ENCODE peak calls at places on chromosomes 4 and X, in seven cellular contexts. One of them, this sample, is unnamed.

GRCh38 chrX:49174723-49175122 is 3.0 kb downstream of the PLP2 start:
- DNase-seq in AG10803: no peak
- DNase-seq in PC-3: no peak
- DNase-seq in AG09319: no peak
- DNase-seq in lower leg skin: no peak
- DNase-seq in GM13976: no peak
- DNase-seq in Peyer's patch: no peak
- DNase-seq in this sample: no peak

GRCh38 chr4:144176476-144176875 is 36.0 kb upstream of the GYPA start:
- DNase-seq in AG10803: no peak
- DNase-seq in lower leg skin: no peak
- DNase-seq in PC-3: no peak
- DNase-seq in AG09319: no peak
- DNase-seq in Peyer's patch: no peak
- DNase-seq in GM13976: no peak
- DNase-seq in this sample: no peak

GRCh38 chr4:150268444-150268843 is 190.2 kb downstream of the DCLK2 start:
- DNase-seq in AG10803: no peak
- DNase-seq in lower leg skin: no peak
- DNase-seq in PC-3: peak
- DNase-seq in GM13976: no peak
- DNase-seq in Peyer's patch: no peak
- DNase-seq in AG09319: no peak
- DNase-seq in this sample: no peak

GRCh38 chr4:20217521-20217920 is 34.2 kb upstream of the SLIT2 start:
- DNase-seq in AG10803: peak
- DNase-seq in GM13976: no peak
- DNase-seq in Peyer's patch: no peak
- DNase-seq in lower leg skin: no peak
- DNase-seq in PC-3: no peak
- DNase-seq in AG09319: peak
- DNase-seq in this sample: no peak

GRCh38 chrX:71184803-71185495 is 38.1 kb upstream of the GJB1 start:
- DNase-seq in PC-3: peak
- DNase-seq in Peyer's patch: no peak
- DNase-seq in AG09319: no peak
- DNase-seq in AG10803: no peak
- DNase-seq in GM13976: no peak
- DNase-seq in lower leg skin: no peak
- DNase-seq in this sample: no peak

GRCh38 chrX:48522291-48522690 is 683 bp downstream of the EBP start:
- DNase-seq in AG09319: no peak
- DNase-seq in GM13976: no peak
- DNase-seq in lower leg skin: no peak
- DNase-seq in AG10803: no peak
- DNase-seq in PC-3: no peak
- DNase-seq in Peyer's patch: peak
- DNase-seq in this sample: no peak

GRCh38 chr4:71066737-71067716 is 73.6 kb downstream of the DCK start:
- DNase-seq in lower leg skin: no peak
- DNase-seq in GM13976: no peak
- DNase-seq in AG10803: no peak
- DNase-seq in AG09319: no peak
- DNase-seq in Peyer's patch: no peak
- DNase-seq in PC-3: peak
- DNase-seq in this sample: no peak

GRCh38 chr4:34108456-34108855 is 2135.9 kb downstream of the ARAP2 start:
- DNase-seq in GM13976: no peak
- DNase-seq in Peyer's patch: no peak
- DNase-seq in AG09319: no peak
- DNase-seq in AG10803: peak
- DNase-seq in lower leg skin: no peak
- DNase-seq in PC-3: no peak
- DNase-seq in this sample: no peak

GRCh38 chrX:110992611-110993010 is 103.4 kb upstream of the PAK3 start:
- DNase-seq in PC-3: peak
- DNase-seq in lower leg skin: no peak
- DNase-seq in AG09319: peak
- DNase-seq in GM13976: peak
- DNase-seq in Peyer's patch: peak
- DNase-seq in AG10803: peak
- DNase-seq in this sample: peak

GRCh38 chr4:85127653-85128052 is 161.2 kb upstream of the WDFY3 start:
- DNase-seq in PC-3: peak
- DNase-seq in AG09319: no peak
- DNase-seq in GM13976: peak
- DNase-seq in lower leg skin: no peak
- DNase-seq in Peyer's patch: no peak
- DNase-seq in AG10803: peak
- DNase-seq in this sample: peak

GRCh38 chr4:38873290-38873949 is 5.8 kb downstream of the FAM114A1 start:
- DNase-seq in AG10803: no peak
- DNase-seq in lower leg skin: no peak
- DNase-seq in Peyer's patch: no peak
- DNase-seq in PC-3: no peak
- DNase-seq in AG09319: no peak
- DNase-seq in GM13976: no peak
- DNase-seq in this sample: no peak

GRCh38 chrX:70592091-70592490 is 147.5 kb downstream of the DLG3 start:
- DNase-seq in PC-3: peak
- DNase-seq in AG09319: peak
- DNase-seq in GM13976: no peak
- DNase-seq in Peyer's patch: no peak
- DNase-seq in AG10803: peak
- DNase-seq in lower leg skin: no peak
- DNase-seq in this sample: no peak

GRCh38 chrX:36650622-36651021 is 357.5 kb upstream of the FAM47C start:
- DNase-seq in lower leg skin: no peak
- DNase-seq in Peyer's patch: no peak
- DNase-seq in GM13976: no peak
- DNase-seq in PC-3: no peak
- DNase-seq in AG10803: no peak
- DNase-seq in AG09319: no peak
- DNase-seq in this sample: no peak

DNA sequence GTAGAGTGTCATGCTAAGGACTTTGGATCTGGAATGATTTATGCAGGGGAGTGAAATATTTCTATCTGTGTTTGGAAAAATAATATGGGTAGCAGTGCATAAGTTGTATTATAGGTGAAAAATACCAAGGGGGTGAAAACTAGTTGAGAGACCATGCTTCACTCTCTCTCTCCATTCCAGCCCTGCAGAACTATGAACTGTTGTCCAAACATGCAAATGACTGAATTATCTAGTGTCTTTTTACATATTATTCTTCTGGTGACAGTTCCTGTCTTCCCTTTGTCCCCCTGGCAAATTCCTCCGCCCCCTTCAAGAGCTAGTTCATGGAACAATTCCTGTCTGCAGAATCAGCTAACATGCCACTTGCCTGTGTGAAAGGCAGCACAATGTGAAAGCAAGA is 2.4 kb downstream of the PF4 start:
- DNase-seq in AG10803: no peak
- DNase-seq in PC-3: no peak
- DNase-seq in lower leg skin: no peak
- DNase-seq in GM13976: no peak
- DNase-seq in AG09319: no peak
- DNase-seq in Peyer's patch: no peak
- DNase-seq in this sample: no peak
- TF ChIP-seq CTCF in AG10803: no peak
- TF ChIP-seq CTCF in PC-3: no peak
- TF ChIP-seq CTCF in lower leg skin: no peak
- TF ChIP-seq CTCF in GM13976: no peak
- TF ChIP-seq CTCF in AG09319: no peak
- TF ChIP-seq CTCF in Peyer's patch: no peak
- TF ChIP-seq CTCF in this sample: no peak

DNA sequence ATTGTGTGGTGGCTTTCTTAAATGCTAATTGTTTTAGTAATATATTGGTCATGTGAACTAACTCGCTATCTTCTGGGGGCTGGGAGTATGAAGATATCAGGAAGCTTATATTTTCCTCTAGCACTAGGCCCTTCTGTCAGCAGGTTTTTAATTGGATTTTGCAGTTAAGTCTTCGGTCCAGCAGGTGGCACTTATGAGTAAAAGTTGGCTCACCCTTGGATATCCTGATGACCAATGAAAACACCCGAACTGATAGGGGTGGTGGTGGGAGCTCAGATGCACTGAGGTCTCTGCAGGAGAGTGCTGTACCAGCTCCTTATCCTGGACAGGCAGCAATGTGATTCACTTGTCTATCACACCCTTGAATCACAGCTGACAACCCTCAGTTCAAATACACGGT is 1365.8 kb upstream of the DIAPH2 start:
- DNase-seq in GM13976: no peak
- DNase-seq in AG09319: no peak
- DNase-seq in PC-3: peak
- DNase-seq in AG10803: no peak
- DNase-seq in lower leg skin: no peak
- DNase-seq in Peyer's patch: no peak
- DNase-seq in this sample: peak
- TF ChIP-seq CTCF in GM13976: no peak
- TF ChIP-seq CTCF in AG09319: peak
- TF ChIP-seq CTCF in PC-3: peak
- TF ChIP-seq CTCF in AG10803: no peak
- TF ChIP-seq CTCF in lower leg skin: no peak
- TF ChIP-seq CTCF in Peyer's patch: no peak
- TF ChIP-seq CTCF in this sample: no peak

GRCh38 chr4:2182981-2183380 is 58.9 kb downstream of the HAUS3 start:
- DNase-seq in AG10803: no peak
- DNase-seq in Peyer's patch: no peak
- DNase-seq in AG09319: no peak
- DNase-seq in PC-3: no peak
- DNase-seq in lower leg skin: no peak
- DNase-seq in GM13976: no peak
- DNase-seq in this sample: no peak
- TF ChIP-seq CTCF in AG10803: no peak
- TF ChIP-seq CTCF in Peyer's patch: no peak
- TF ChIP-seq CTCF in AG09319: no peak
- TF ChIP-seq CTCF in PC-3: no peak
- TF ChIP-seq CTCF in lower leg skin: no peak
- TF ChIP-seq CTCF in GM13976: no peak
- TF ChIP-seq CTCF in this sample: no peak

GRCh38 chr4:103802766-103803165 is 83.0 kb upstream of the TACR3 start:
- DNase-seq in lower leg skin: no peak
- DNase-seq in Peyer's patch: no peak
- DNase-seq in PC-3: no peak
- DNase-seq in AG09319: no peak
- DNase-seq in AG10803: no peak
- DNase-seq in GM13976: no peak
- DNase-seq in this sample: no peak
- TF ChIP-seq CTCF in lower leg skin: no peak
- TF ChIP-seq CTCF in Peyer's patch: no peak
- TF ChIP-seq CTCF in PC-3: peak
- TF ChIP-seq CTCF in AG09319: no peak
- TF ChIP-seq CTCF in AG10803: no peak
- TF ChIP-seq CTCF in GM13976: no peak
- TF ChIP-seq CTCF in this sample: no peak

GRCh38 chr4:42878868-42879267 is 13.6 kb upstream of the GRXCR1 start:
- DNase-seq in lower leg skin: no peak
- DNase-seq in GM13976: no peak
- DNase-seq in AG09319: no peak
- DNase-seq in PC-3: no peak
- DNase-seq in AG10803: no peak
- DNase-seq in Peyer's patch: no peak
- DNase-seq in this sample: no peak
- TF ChIP-seq CTCF in lower leg skin: no peak
- TF ChIP-seq CTCF in GM13976: no peak
- TF ChIP-seq CTCF in AG09319: no peak
- TF ChIP-seq CTCF in PC-3: no peak
- TF ChIP-seq CTCF in AG10803: no peak
- TF ChIP-seq CTCF in Peyer's patch: no peak
- TF ChIP-seq CTCF in this sample: no peak

GRCh38 chr4:133131829-133132485 is 17.1 kb upstream of the PCDH10 start:
- DNase-seq in AG09319: no peak
- DNase-seq in GM13976: no peak
- DNase-seq in AG10803: no peak
- DNase-seq in PC-3: no peak
- DNase-seq in Peyer's patch: no peak
- DNase-seq in lower leg skin: no peak
- DNase-seq in this sample: no peak

GRCh38 chr4:133136833-133137232 is 12.3 kb upstream of the PCDH10 start:
- DNase-seq in PC-3: no peak
- DNase-seq in AG10803: no peak
- DNase-seq in lower leg skin: no peak
- DNase-seq in GM13976: no peak
- DNase-seq in AG09319: no peak
- DNase-seq in Peyer's patch: no peak
- DNase-seq in this sample: no peak

DNA sequence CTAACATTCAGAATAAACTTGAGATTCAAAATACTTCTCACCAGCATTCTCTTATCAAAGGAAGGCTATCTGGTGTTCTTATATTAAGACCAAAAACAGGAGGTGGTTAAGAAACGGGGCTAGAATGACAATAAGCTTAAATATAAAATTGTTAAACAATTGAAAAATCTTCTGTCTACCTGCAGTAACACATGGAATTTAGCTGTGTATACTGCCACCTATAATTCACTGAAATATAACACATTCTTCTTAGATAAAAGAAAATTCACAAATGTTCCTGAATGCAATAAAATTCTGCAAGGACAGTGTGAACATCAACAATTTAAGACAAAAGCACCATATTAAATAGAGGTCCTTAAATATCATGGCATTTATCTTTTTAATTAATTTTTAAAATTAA is 11.5 kb upstream of the PCDH10 start:
- DNase-seq in GM13976: no peak
- DNase-seq in lower leg skin: no peak
- DNase-seq in AG10803: no peak
- DNase-seq in PC-3: no peak
- DNase-seq in AG09319: no peak
- DNase-seq in Peyer's patch: no peak
- DNase-seq in this sample: no peak
- TF ChIP-seq CTCF in GM13976: no peak
- TF ChIP-seq CTCF in lower leg skin: no peak
- TF ChIP-seq CTCF in AG10803: no peak
- TF ChIP-seq CTCF in PC-3: peak
- TF ChIP-seq CTCF in AG09319: no peak
- TF ChIP-seq CTCF in Peyer's patch: no peak
- TF ChIP-seq CTCF in this sample: no peak

GRCh38 chr4:146952896-146953295 is 7.2 kb upstream of the TTC29 start:
- DNase-seq in PC-3: no peak
- DNase-seq in AG09319: no peak
- DNase-seq in Peyer's patch: no peak
- DNase-seq in lower leg skin: no peak
- DNase-seq in AG10803: no peak
- DNase-seq in GM13976: no peak
- DNase-seq in this sample: no peak
- TF ChIP-seq CTCF in PC-3: no peak
- TF ChIP-seq CTCF in AG09319: no peak
- TF ChIP-seq CTCF in Peyer's patch: no peak
- TF ChIP-seq CTCF in lower leg skin: no peak
- TF ChIP-seq CTCF in AG10803: no peak
- TF ChIP-seq CTCF in GM13976: no peak
- TF ChIP-seq CTCF in this sample: no peak

GRCh38 chr4:60805500-60806313 is 394.4 kb upstream of the ADGRL3 start:
- DNase-seq in lower leg skin: no peak
- DNase-seq in GM13976: peak
- DNase-seq in AG09319: no peak
- DNase-seq in Peyer's patch: no peak
- DNase-seq in PC-3: peak
- DNase-seq in AG10803: peak
- DNase-seq in this sample: peak
- TF ChIP-seq CTCF in lower leg skin: no peak
- TF ChIP-seq CTCF in GM13976: peak
- TF ChIP-seq CTCF in AG09319: no peak
- TF ChIP-seq CTCF in Peyer's patch: peak
- TF ChIP-seq CTCF in PC-3: peak
- TF ChIP-seq CTCF in AG10803: peak
- TF ChIP-seq CTCF in this sample: peak

This sample was measured in GM10248.